ENCODE peak calls at places on chromosome 4, in six cellular contexts. J is fibroblast of mammary gland, I is EL, P is T-helper 2 cell, N is AG08396, M is pulmonary artery endothelial cell. Y is an unnamed sample.

GRCh38 chr4:173457893-173458292 is 59.0 kb upstream of the SCRG1 start:
- DNase-seq in J (no peak), I (no peak), P (no peak), N (no peak), M (no peak), Y (no peak)

GRCh38 chr4:64581422-64581821 is 172.2 kb upstream of the TECRL start:
- DNase-seq in J (peak; percentile 70), I (peak; percentile 28), P (no peak), N (no peak), M (no peak), Y (no peak)

GRCh38 chr4:171639540-171639939 is 173.7 kb upstream of the GALNTL6 start:
- DNase-seq in J (no peak), I (no peak), P (no peak), N (no peak), M (no peak), Y (no peak)

GRCh38 chr4:78551420-78552351 is at the start of gene ANXA3:
- DNase-seq in J (no peak), I (no peak), P (no peak), N (peak; percentile 47), M (no peak), Y (no peak)

GRCh38 chr4:97073194-97073593 is 1070.1 kb downstream of the STPG2 start:
- DNase-seq in J (no peak), I (no peak), P (no peak), N (no peak), M (no peak), Y (no peak)

GRCh38 chr4:8394806-8395205 is 45.7 kb downstream of the ACOX3 start:
- DNase-seq in J (no peak), I (no peak), P (no peak), N (no peak), M (no peak), Y (no peak)

GRCh38 chr4:68175562-68176155 is 46.0 kb upstream of the TMPRSS11F start:
- DNase-seq in J (peak; percentile 64), I (peak; percentile 43), P (no peak), N (peak; percentile 53), M (peak; percentile 10), Y (peak; percentile 34)

GRCh38 chr4:6783111-6783981 is 819 bp downstream of the KIAA0232 start:
- DNase-seq in J (peak; percentile 68), I (peak; percentile 89), P (peak; percentile 85), N (peak; percentile 98), M (peak; percentile 35), Y (no peak)

GRCh38 chr4:7325541-7325940 is 109.2 kb downstream of the PSAPL1 start:
- DNase-seq in J (no peak), I (no peak), P (no peak), N (no peak), M (no peak), Y (no peak)

GRCh38 chr4:122827258-122827887 is 742 bp downstream of the FGF2 start:
- DNase-seq in J (peak; percentile 54), I (peak; percentile 47), P (peak; percentile 2), N (peak; percentile 73), M (no peak), Y (no peak)

GRCh38 chr4:89765966-89766365 is 71.0 kb downstream of the SNCA start:
- DNase-seq in J (peak; percentile 46), I (peak; percentile 7), P (no peak), N (peak; percentile 16), M (no peak), Y (no peak)

GRCh38 chr4:169906104-169906503 is 120.1 kb downstream of the MFAP3L start:
- DNase-seq in J (no peak), I (no peak), P (no peak), N (no peak), M (no peak), Y (no peak)

GRCh38 chr4:75244325-75244724 is 269.9 kb downstream of the RCHY1 start:
- DNase-seq in J (no peak), I (no peak), P (no peak), N (no peak), M (no peak), Y (no peak)

GRCh38 chr4:68589790-68590189 is 13.7 kb upstream of the UGT2B17 start:
- DNase-seq in J (no peak), I (no peak), P (no peak), N (no peak), M (no peak), Y (no peak)

GRCh38 chr4:14850374-14851097 is 151.7 kb upstream of the CPEB2 start:
- DNase-seq in J (no peak), I (no peak), P (no peak), N (no peak), M (no peak), Y (no peak)

GRCh38 chr4:69098470-69098869 is 2.2 kb downstream of the UGT2B7 start:
- DNase-seq in J (no peak), I (no peak), P (no peak), N (no peak), M (no peak), Y (no peak)

GRCh38 chr4:152168960-152169616 is 366.8 kb downstream of the FBXW7 start:
- DNase-seq in J (no peak), I (no peak), P (no peak), N (no peak), M (no peak), Y (no peak)